ENCODE peak calls at places on chromosomes 16 and 17, in seven cellular contexts. One of them, this sample, is unnamed.
A peak's percentile ranks its signal among the peaks of the same experiment; 100 is the strongest.

GRCh38 chr17:8826808-8827435 is 27.8 kb upstream of the MFSD6L start:
- DNase-seq in H1: peak; percentile 38
- DNase-seq in H9: no peak
- DNase-seq in mesenchymal stem cell: no peak
- DNase-seq in IMR-90: no peak
- DNase-seq in trophoblast cell: no peak
- DNase-seq in neuronal stem cell: no peak
- DNase-seq in this sample: no peak

GRCh38 chr17:82838386-82839063 is 1.3 kb downstream of the ZNF750 start:
- DNase-seq in H9: no peak
- DNase-seq in trophoblast cell: peak; percentile 83
- DNase-seq in IMR-90: peak; percentile 17
- DNase-seq in mesenchymal stem cell: peak; percentile 32
- DNase-seq in H1: no peak
- DNase-seq in neuronal stem cell: no peak
- DNase-seq in this sample: no peak

GRCh38 chr17:82632461-82632860 is 15.8 kb downstream of the WDR45B start:
- DNase-seq in H9: no peak
- DNase-seq in mesenchymal stem cell: no peak
- DNase-seq in IMR-90: no peak
- DNase-seq in trophoblast cell: no peak
- DNase-seq in neuronal stem cell: no peak
- DNase-seq in H1: no peak
- DNase-seq in this sample: no peak

GRCh38 chr17:47800686-47801085 is 20.9 kb downstream of the OSBPL7 start:
- DNase-seq in IMR-90: no peak
- DNase-seq in H1: no peak
- DNase-seq in H9: peak; percentile 32
- DNase-seq in neuronal stem cell: no peak
- DNase-seq in mesenchymal stem cell: no peak
- DNase-seq in trophoblast cell: no peak
- DNase-seq in this sample: no peak

GRCh38 chr16:11254913-11255736 is 879 bp downstream of the SOCS1 start:
- DNase-seq in IMR-90: peak; percentile 34
- DNase-seq in H9: no peak
- DNase-seq in mesenchymal stem cell: peak; percentile 65
- DNase-seq in trophoblast cell: peak; percentile 42
- DNase-seq in neuronal stem cell: peak; percentile 42
- DNase-seq in H1: no peak
- DNase-seq in this sample: no peak

GRCh38 chr17:40309031-40309937 is at the start of gene RARA:
- DNase-seq in IMR-90: no peak
- DNase-seq in mesenchymal stem cell: peak; percentile 74
- DNase-seq in H1: peak; percentile 86
- DNase-seq in H9: peak; percentile 93
- DNase-seq in trophoblast cell: no peak
- DNase-seq in neuronal stem cell: no peak
- DNase-seq in this sample: peak; percentile 90

GRCh38 chr17:33375086-33375485 is 82.0 kb upstream of the ASIC2 start:
- DNase-seq in mesenchymal stem cell: no peak
- DNase-seq in H1: no peak
- DNase-seq in H9: no peak
- DNase-seq in neuronal stem cell: no peak
- DNase-seq in IMR-90: no peak
- DNase-seq in trophoblast cell: no peak
- DNase-seq in this sample: peak; percentile 85

GRCh38 chr16:64858076-64858475 is 263.8 kb downstream of the CDH11 start:
- DNase-seq in H9: no peak
- DNase-seq in neuronal stem cell: no peak
- DNase-seq in trophoblast cell: no peak
- DNase-seq in H1: no peak
- DNase-seq in IMR-90: peak; percentile 78
- DNase-seq in mesenchymal stem cell: no peak
- DNase-seq in this sample: no peak

GRCh38 chr17:43755389-43755875 is 3.2 kb downstream of the SOST start:
- DNase-seq in trophoblast cell: no peak
- DNase-seq in IMR-90: peak; percentile 45
- DNase-seq in mesenchymal stem cell: peak; percentile 33
- DNase-seq in neuronal stem cell: peak; percentile 45
- DNase-seq in H9: peak; percentile 87
- DNase-seq in H1: peak; percentile 82
- DNase-seq in this sample: peak; percentile 85

GRCh38 chr17:5975651-5976050 is 94.5 kb upstream of the WSCD1 start:
- DNase-seq in IMR-90: no peak
- DNase-seq in mesenchymal stem cell: no peak
- DNase-seq in H9: no peak
- DNase-seq in H1: no peak
- DNase-seq in trophoblast cell: no peak
- DNase-seq in neuronal stem cell: no peak
- DNase-seq in this sample: peak; percentile 12
- H4K8ac ChIP-seq in IMR-90: no peak overlapping the region
- H4K8ac ChIP-seq in mesenchymal stem cell: no peak overlapping the region
- H4K8ac ChIP-seq in H9: no peak overlapping the region
- H4K8ac ChIP-seq in H1: no peak overlapping the region
- H4K8ac ChIP-seq in trophoblast cell: no peak overlapping the region
- H4K8ac ChIP-seq in neuronal stem cell: no peak overlapping the region
- H4K8ac ChIP-seq in this sample: no peak overlapping the region

GRCh38 chr17:22411185-22411784 is 719.0 kb downstream of the KCNJ18 start:
- DNase-seq in IMR-90: no peak
- DNase-seq in H9: no peak
- DNase-seq in neuronal stem cell: no peak
- DNase-seq in mesenchymal stem cell: no peak
- DNase-seq in H1: no peak
- DNase-seq in trophoblast cell: no peak
- DNase-seq in this sample: no peak
- H4K8ac ChIP-seq in IMR-90: no peak overlapping the region
- H4K8ac ChIP-seq in H9: no peak overlapping the region
- H4K8ac ChIP-seq in neuronal stem cell: no peak overlapping the region
- H4K8ac ChIP-seq in mesenchymal stem cell: no peak overlapping the region
- H4K8ac ChIP-seq in H1: no peak overlapping the region
- H4K8ac ChIP-seq in trophoblast cell: no peak overlapping the region
- H4K8ac ChIP-seq in this sample: no peak overlapping the region

GRCh38 chr16:13322357-13322756 is 421.0 kb downstream of the SHISA9 start:
- DNase-seq in mesenchymal stem cell: no peak
- DNase-seq in neuronal stem cell: no peak
- DNase-seq in IMR-90: no peak
- DNase-seq in H1: no peak
- DNase-seq in H9: no peak
- DNase-seq in trophoblast cell: no peak
- DNase-seq in this sample: peak; percentile 95
- H4K8ac ChIP-seq in mesenchymal stem cell: no peak overlapping the region
- H4K8ac ChIP-seq in neuronal stem cell: no peak overlapping the region
- H4K8ac ChIP-seq in IMR-90: no peak overlapping the region
- H4K8ac ChIP-seq in H1: no peak overlapping the region
- H4K8ac ChIP-seq in H9: no peak overlapping the region
- H4K8ac ChIP-seq in trophoblast cell: no peak overlapping the region
- H4K8ac ChIP-seq in this sample: no peak overlapping the region

DNA sequence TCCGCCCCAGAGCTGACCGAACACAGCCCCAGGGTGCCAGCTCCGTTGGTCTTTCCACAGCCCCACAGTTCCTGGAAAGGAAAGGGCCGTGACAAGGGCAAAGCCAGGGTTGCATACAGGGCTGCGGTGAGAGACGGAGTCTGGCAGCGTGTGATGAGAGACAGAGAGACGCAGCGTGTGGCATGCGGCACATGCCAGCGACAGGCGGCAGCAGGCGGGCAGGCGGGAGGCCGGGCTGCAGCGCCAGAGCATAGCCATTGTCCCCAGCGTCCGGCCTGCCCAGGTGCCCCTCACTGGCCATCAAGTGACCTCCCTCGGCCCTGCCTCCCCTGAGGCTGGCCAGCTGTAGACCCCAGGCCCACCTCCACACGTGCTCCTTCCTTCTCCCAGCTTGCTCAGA is 8.6 kb downstream of the RTN4RL1 start:
- DNase-seq in trophoblast cell: no peak
- DNase-seq in H1: no peak
- DNase-seq in neuronal stem cell: no peak
- DNase-seq in IMR-90: no peak
- DNase-seq in mesenchymal stem cell: no peak
- DNase-seq in H9: no peak
- DNase-seq in this sample: no peak
- H4K8ac ChIP-seq in trophoblast cell: no peak overlapping the region
- H4K8ac ChIP-seq in H1: no peak overlapping the region
- H4K8ac ChIP-seq in neuronal stem cell: no peak overlapping the region
- H4K8ac ChIP-seq in IMR-90: no peak overlapping the region
- H4K8ac ChIP-seq in mesenchymal stem cell: peak overlapping the region; percentile 61
- H4K8ac ChIP-seq in H9: no peak overlapping the region
- H4K8ac ChIP-seq in this sample: no peak overlapping the region

DNA sequence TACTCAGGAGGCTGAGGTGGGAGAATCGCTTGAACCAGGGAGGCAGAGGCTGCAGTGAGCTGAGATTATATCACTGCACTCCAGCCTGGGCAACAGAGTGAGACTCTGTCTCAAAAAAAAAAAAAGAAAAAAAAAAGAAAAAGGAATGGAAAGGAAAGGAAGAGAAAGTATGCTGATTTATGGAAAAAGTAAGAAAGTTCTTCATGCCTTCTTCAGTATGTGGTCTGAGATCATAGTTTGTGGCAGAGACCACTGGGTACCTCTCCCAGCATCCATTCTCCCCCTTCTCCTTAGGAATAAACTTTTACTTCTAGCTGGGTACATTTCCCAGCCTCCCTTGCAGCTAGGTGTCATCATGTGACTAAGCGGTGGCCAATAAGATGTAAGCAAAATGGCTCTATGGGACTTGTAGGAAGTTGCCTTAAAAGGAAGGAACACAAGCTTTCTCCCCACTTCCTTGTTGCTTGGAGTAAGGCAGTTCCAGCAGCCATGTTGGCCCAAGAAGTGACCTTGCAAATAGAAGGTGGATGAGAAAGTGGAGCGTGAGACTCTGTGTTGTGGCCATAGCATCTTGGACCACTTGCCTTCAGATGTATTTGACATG is 26.1 kb upstream of the XPO6 start:
- DNase-seq in trophoblast cell: no peak
- DNase-seq in IMR-90: no peak
- DNase-seq in H9: no peak
- DNase-seq in neuronal stem cell: no peak
- DNase-seq in mesenchymal stem cell: no peak
- DNase-seq in H1: no peak
- DNase-seq in this sample: no peak
- H4K8ac ChIP-seq in trophoblast cell: no peak overlapping the region
- H4K8ac ChIP-seq in IMR-90: no peak overlapping the region
- H4K8ac ChIP-seq in H9: no peak overlapping the region
- H4K8ac ChIP-seq in neuronal stem cell: no peak overlapping the region
- H4K8ac ChIP-seq in mesenchymal stem cell: no peak overlapping the region
- H4K8ac ChIP-seq in H1: no peak overlapping the region
- H4K8ac ChIP-seq in this sample: no peak overlapping the region

This sample was measured in mesendoderm.